ENCODE peak calls at places on chromosome 1, in six cellular contexts. C is ascending aorta, P is AG04449, A is neural crest cell, J is AG04450, X is endothelial cell of umbilical vein. Y is an unnamed sample.

GRCh38 chr1:160205974-160206369 is 788 bp downstream of the PEA15 start:
- DNase-seq in A (no peak), C (peak; percentile 85), X (peak; percentile 58), P (no peak), J (no peak), Y (peak; percentile 58)

GRCh38 chr1:165726169-165726568 is 27.8 kb upstream of the ALDH9A1 start:
- DNase-seq in P (no peak), J (no peak), X (no peak), A (no peak), C (no peak), Y (no peak)

GRCh38 chr1:9424278-9424677 is 115.0 kb upstream of the SLC25A33 start:
- DNase-seq in J (no peak), P (no peak), C (no peak), A (no peak), X (no peak), Y (no peak)

GRCh38 chr1:197180252-197180878 is 33.9 kb upstream of the ASPM start:
- DNase-seq in J (peak; percentile 71), A (no peak), P (peak; percentile 59), C (no peak), X (peak; percentile 46), Y (peak; percentile 9)

GRCh38 chr1:25503551-25504426 is 39.6 kb upstream of the LDLRAP1 start:
- DNase-seq in X (peak; percentile 21), J (no peak), C (peak; percentile 75), P (no peak), A (peak; percentile 30), Y (no peak)

GRCh38 chr1:1283821-1284220 is 3.6 kb downstream of the SCNN1D start:
- DNase-seq in J (no peak), X (no peak), C (no peak), A (no peak), P (no peak), Y (peak; percentile 81)

GRCh38 chr1:51745304-51745570 is 128.3 kb downstream of the OSBPL9 start:
- DNase-seq in J (no peak), C (no peak), A (no peak), P (no peak), X (no peak), Y (no peak)

GRCh38 chr1:77322061-77322900 is 40.5 kb downstream of the AK5 start:
- DNase-seq in X (peak; percentile 14), P (peak; percentile 65), C (no peak), A (no peak), J (peak; percentile 47), Y (no peak)

GRCh38 chr1:94734963-94735899 is 84.9 kb upstream of the SLC44A3 start:
- DNase-seq in P (peak; percentile 42), X (peak; percentile 57), C (no peak), J (peak; percentile 43), A (no peak), Y (no peak)

GRCh38 chr1:212700892-212701819 is 1.5 kb upstream of the BATF3 start:
- DNase-seq in P (no peak), X (peak; percentile 65), C (peak; percentile 74), J (peak; percentile 15), A (peak; percentile 45), Y (no peak)

GRCh38 chr1:49013046-49013445 is 236.4 kb upstream of the BEND5 start:
- DNase-seq in P (no peak), J (no peak), A (no peak), C (no peak), X (no peak), Y (no peak)

GRCh38 chr1:234943801-234944402 is 184.7 kb downstream of the TOMM20 start:
- DNase-seq in P (no peak), X (no peak), J (no peak), A (no peak), C (peak; percentile 21), Y (no peak)

GRCh38 chr1:39970274-39970673 is 15.3 kb downstream of the MFSD2A start:
- DNase-seq in P (no peak), C (no peak), A (no peak), J (no peak), X (no peak), Y (no peak)

Y was measured in GM10248.